ENCODE peak calls at places on chromosome 14, in nine cellular contexts. C is AG10803; G is HEK293T; D is HTR-8/SVneo; B is tibial artery; K is T-cell; X is non-pigmented ciliary epithelial cell; F is ascending aorta; V is effector memory CD8-positive, alpha-beta T cell. I is an unnamed sample.

GRCh38 chr14:83473416-83473815 is 1939.8 kb upstream of the SEL1L start:
- DNase-seq in C (peak; percentile 8), G (no peak), D (no peak), B (no peak), K (no peak), X (no peak), F (no peak), V (no peak), I (no peak)

GRCh38 chr14:35336171-35337073 is 44.2 kb downstream of the PSMA6 start:
- DNase-seq in C (peak; percentile 39), G (no peak), D (peak; percentile 68), B (peak; percentile 96), K (no peak), X (no peak), F (peak; percentile 59), V (no peak), I (no peak)

GRCh38 chr14:61841145-61841544 is 78.9 kb downstream of the SNAPC1 start:
- DNase-seq in C (no peak), G (no peak), D (peak; percentile 61), B (no peak), K (no peak), X (no peak), F (no peak), V (no peak), I (no peak)

GRCh38 chr14:100586520-100587247 is 533 bp downstream of the BEGAIN start:
- DNase-seq in C (no peak), G (peak; percentile 55), D (peak; percentile 54), B (no peak), K (no peak), X (no peak), F (no peak), V (no peak), I (peak; percentile 21)

GRCh38 chr14:102140027-102140749 is 491 bp downstream of the WDR20 start:
- DNase-seq in C (peak; percentile 28), G (peak; percentile 41), D (peak; percentile 24), B (peak; percentile 38), K (peak; percentile 1), X (no peak), F (no peak), V (peak; percentile 21), I (peak; percentile 52)

GRCh38 chr14:95705518-95705917 is 8.4 kb downstream of the TCL1A start:
- DNase-seq in C (no peak), G (no peak), D (no peak), B (no peak), K (no peak), X (no peak), F (no peak), V (no peak), I (no peak)

GRCh38 chr14:54747616-54748015 is 155.0 kb downstream of the GCH1 start:
- DNase-seq in C (peak; percentile 23), G (no peak), D (no peak), B (no peak), K (no peak), X (no peak), F (no peak), V (no peak), I (no peak)

GRCh38 chr14:34722723-34723545 is 8.5 kb upstream of the CFL2 start:
- DNase-seq in C (peak; percentile 76), G (peak; percentile 69), D (peak; percentile 70), B (peak; percentile 38), K (no peak), X (no peak), F (no peak), V (peak; percentile 41), I (peak; percentile 2)

GRCh38 chr14:83463500-83464098 is 1929.9 kb upstream of the SEL1L start:
- DNase-seq in C (peak; percentile 38), G (peak; percentile 14), D (peak; percentile 23), B (peak; percentile 21), K (no peak), X (no peak), F (no peak), V (no peak), I (no peak)

GRCh38 chr14:54338696-54339317 is 58.0 kb upstream of the CDKN3 start:
- DNase-seq in C (peak; percentile 58), G (peak; percentile 40), D (peak; percentile 54), B (no peak), K (no peak), X (peak; percentile 28), F (no peak), V (no peak), I (no peak)

GRCh38 chr14:58151264-58151700 is 731 bp downstream of the ARMH4 start:
- DNase-seq in C (peak; percentile 7), G (peak; percentile 20), D (no peak), B (peak; percentile 23), K (no peak), X (no peak), F (no peak), V (no peak), I (no peak)

GRCh38 chr14:61129168-61129745 is 148.2 kb downstream of the SLC38A6 start:
- DNase-seq in C (no peak), G (no peak), D (no peak), B (no peak), K (no peak), X (no peak), F (no peak), V (no peak), I (no peak)

GRCh38 chr14:50762001-50762930 is 68.7 kb downstream of the NIN start:
- DNase-seq in C (peak; percentile 79), G (no peak), D (peak; percentile 45), B (no peak), K (no peak), X (peak; percentile 86), F (no peak), V (no peak), I (peak; percentile 39)

GRCh38 chr14:34211732-34212131 is 250.3 kb downstream of the SPTSSA start:
- DNase-seq in C (no peak), G (no peak), D (no peak), B (no peak), K (no peak), X (no peak), F (no peak), V (no peak), I (no peak)

GRCh38 chr14:68016243-68016914 is 196.8 kb downstream of the RAD51B start:
- DNase-seq in C (peak; percentile 63), G (no peak), D (no peak), B (no peak), K (no peak), X (no peak), F (no peak), V (no peak), I (no peak)

GRCh38 chr14:32826404-32827082 is 112.1 kb upstream of the NPAS3 start:
- DNase-seq in C (peak; percentile 8), G (peak; percentile 26), D (no peak), B (no peak), K (no peak), X (no peak), F (no peak), V (no peak), I (no peak)

GRCh38 chr14:81453166-81453766 is 53.1 kb upstream of the STON2 start:
- DNase-seq in C (peak; percentile 53), G (peak; percentile 46), D (no peak), B (peak; percentile 38), K (peak; percentile 20), X (peak; percentile 22), F (no peak), V (peak; percentile 50), I (peak; percentile 24)

GRCh38 chr14:24037658-24038037 is 14.2 kb upstream of the CARMIL3 start:
- DNase-seq in C (no peak), G (no peak), D (no peak), B (no peak), K (no peak), X (no peak), F (no peak), V (no peak), I (no peak)

GRCh38 chr14:100611811-100612480 is 24.7 kb upstream of the BEGAIN start:
- DNase-seq in C (no peak), G (no peak), D (no peak), B (no peak), K (no peak), X (no peak), F (no peak), V (no peak), I (no peak)

GRCh38 chr14:47675489-47676300 is at the start of gene MDGA2:
- DNase-seq in C (no peak), G (peak; percentile 63), D (peak; percentile 31), B (no peak), K (no peak), X (no peak), F (no peak), V (no peak), I (no peak)